ENCODE peak calls at places on chromosomes 12 and 14, in five cellular contexts. One of them, this sample, is unnamed.

GRCh38 chr12:47903927-47904646 is 707 bp downstream of the VDR start:
- DNase-seq in HepG2: no peak
- DNase-seq in HCT116: peak; percentile 29
- DNase-seq in GM12878: no peak
- DNase-seq in H1: no peak
- DNase-seq in this sample: peak; percentile 64

GRCh38 chr14:90554341-90554740 is 157.5 kb downstream of the CALM1 start:
- DNase-seq in HepG2: no peak
- DNase-seq in HCT116: no peak
- DNase-seq in GM12878: no peak
- DNase-seq in H1: no peak
- DNase-seq in this sample: no peak

GRCh38 chr12:118357327-118358007 is 15.2 kb downstream of the TAOK3 start:
- DNase-seq in HepG2: no peak
- DNase-seq in HCT116: peak; percentile 63
- DNase-seq in GM12878: peak; percentile 62
- DNase-seq in H1: no peak
- DNase-seq in this sample: peak; percentile 69

GRCh38 chr14:103630364-103631108 is 1.5 kb downstream of the KLC1 start:
- DNase-seq in HepG2: no peak
- DNase-seq in HCT116: no peak
- DNase-seq in GM12878: no peak
- DNase-seq in H1: no peak
- DNase-seq in this sample: no peak

GRCh38 chr14:35341454-35342159 is 49.4 kb downstream of the PSMA6 start:
- DNase-seq in HepG2: peak; percentile 91
- DNase-seq in HCT116: peak; percentile 45
- DNase-seq in GM12878: no peak
- DNase-seq in H1: no peak
- DNase-seq in this sample: peak; percentile 44

GRCh38 chr12:86530996-86531655 is 274.9 kb upstream of the MGAT4C start:
- DNase-seq in HepG2: no peak
- DNase-seq in HCT116: no peak
- DNase-seq in GM12878: no peak
- DNase-seq in H1: no peak
- DNase-seq in this sample: no peak

GRCh38 chr14:74545386-74545785 is 51.8 kb downstream of the ISCA2 start:
- DNase-seq in HepG2: no peak
- DNase-seq in HCT116: no peak
- DNase-seq in GM12878: no peak
- DNase-seq in H1: no peak
- DNase-seq in this sample: no peak

GRCh38 chr12:99745895-99746294 is 98.3 kb downstream of the GARIN6 start:
- DNase-seq in HepG2: no peak
- DNase-seq in HCT116: no peak
- DNase-seq in GM12878: no peak
- DNase-seq in H1: no peak
- DNase-seq in this sample: no peak

GRCh38 chr14:21308479-21309237 is 28.8 kb downstream of the RPGRIP1 start:
- DNase-seq in HepG2: peak; percentile 100
- DNase-seq in HCT116: peak; percentile 55
- DNase-seq in GM12878: peak; percentile 88
- DNase-seq in H1: peak; percentile 79
- DNase-seq in this sample: peak; percentile 93

GRCh38 chr14:95261616-95262510 is 57.8 kb downstream of the CLMN start:
- DNase-seq in HepG2: no peak
- DNase-seq in HCT116: no peak
- DNase-seq in GM12878: no peak
- DNase-seq in H1: no peak
- DNase-seq in this sample: no peak

DNA sequence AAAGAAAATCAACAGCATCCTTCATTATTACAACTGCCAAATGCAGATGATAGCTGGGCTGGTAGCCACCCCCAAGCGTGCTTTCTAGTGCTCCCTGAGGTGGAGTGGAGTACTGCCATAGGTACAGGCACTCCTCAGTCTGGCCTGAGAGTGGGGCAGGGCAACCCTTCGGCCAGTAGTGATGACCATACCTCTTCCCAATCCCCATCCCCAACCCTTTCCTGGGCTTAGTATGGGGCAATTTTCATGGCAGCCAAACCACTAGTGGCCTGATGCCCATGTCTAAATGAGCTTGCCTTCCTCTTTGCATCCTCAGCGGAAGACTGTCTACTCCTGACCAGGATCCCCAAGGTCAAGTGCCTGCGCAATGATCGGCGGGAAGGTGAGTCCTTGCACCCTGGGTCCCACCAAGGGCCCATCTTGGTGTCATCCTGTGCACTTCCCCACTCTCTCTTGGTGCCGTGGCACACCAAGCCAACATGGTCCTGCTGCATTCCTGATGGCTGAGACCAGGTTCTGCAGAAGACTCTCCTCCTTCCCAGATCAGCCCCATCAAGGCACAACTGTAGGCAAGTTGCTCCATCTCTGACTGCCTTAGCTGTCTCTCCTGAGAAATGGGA is 65.8 kb downstream of the GALNT16 start:
- DNase-seq in HepG2: no peak
- DNase-seq in HCT116: no peak
- DNase-seq in GM12878: no peak
- DNase-seq in H1: no peak
- DNase-seq in this sample: no peak
- TF ChIP-seq ZNF274 in HepG2: no peak
- TF ChIP-seq ZNF274 in HCT116: no peak
- TF ChIP-seq ZNF274 in GM12878: no peak
- TF ChIP-seq ZNF274 in H1: no peak
- TF ChIP-seq ZNF274 in this sample: no peak

DNA sequence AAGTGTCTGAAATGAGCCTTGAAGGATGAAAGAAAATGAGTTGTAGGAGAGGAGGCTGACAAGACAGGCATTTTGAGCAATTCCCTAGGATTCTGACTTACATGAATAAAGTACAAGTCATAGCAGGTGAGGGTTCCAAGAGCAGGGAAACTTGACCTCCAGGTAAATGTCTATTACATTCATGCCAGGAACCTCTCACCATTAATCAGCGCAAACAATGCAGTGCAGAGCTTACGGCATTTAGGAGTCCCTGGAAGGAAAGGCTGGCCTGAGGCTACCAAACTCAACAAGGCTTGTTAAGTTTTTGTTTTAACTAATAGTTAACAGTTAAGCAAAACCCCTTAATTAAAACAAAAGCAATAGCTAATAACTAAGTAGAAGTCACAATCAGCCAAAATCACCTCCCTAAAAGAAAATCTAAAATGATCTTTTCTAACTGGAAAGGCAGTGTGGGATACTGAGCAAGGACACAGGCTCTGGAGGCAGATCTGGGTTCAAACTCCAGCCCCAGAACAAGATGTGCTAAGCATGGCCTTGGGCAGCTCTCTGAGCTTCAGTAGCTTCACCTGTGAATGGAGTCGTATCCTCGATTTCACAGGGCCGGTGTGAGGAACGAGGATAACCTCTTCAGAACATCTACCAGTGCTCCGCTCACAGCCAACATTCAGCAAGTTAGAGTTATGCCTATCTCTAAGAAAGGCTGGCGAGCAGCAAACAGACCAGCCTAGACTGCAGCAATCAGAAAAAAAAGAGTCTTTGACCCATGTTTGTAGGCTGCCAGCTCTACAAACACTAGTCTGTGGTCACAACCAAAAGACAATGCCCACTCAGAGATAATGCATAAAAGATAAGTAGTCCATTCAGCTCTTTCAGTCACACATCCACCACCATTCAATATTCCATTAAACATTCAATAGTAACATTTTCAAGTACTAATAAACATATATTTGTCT is 16.9 kb downstream of the PPTC7 start:
- DNase-seq in HepG2: peak; percentile 78
- DNase-seq in HCT116: no peak
- DNase-seq in GM12878: no peak
- DNase-seq in H1: peak; percentile 41
- DNase-seq in this sample: no peak
- TF ChIP-seq ZNF274 in HepG2: no peak
- TF ChIP-seq ZNF274 in HCT116: no peak
- TF ChIP-seq ZNF274 in GM12878: no peak
- TF ChIP-seq ZNF274 in H1: no peak
- TF ChIP-seq ZNF274 in this sample: no peak

GRCh38 chr14:71070169-71070568 is 162.9 kb downstream of the PCNX1 start:
- DNase-seq in HepG2: no peak
- DNase-seq in HCT116: no peak
- DNase-seq in GM12878: no peak
- DNase-seq in H1: no peak
- DNase-seq in this sample: no peak
- TF ChIP-seq ZNF274 in HepG2: no peak
- TF ChIP-seq ZNF274 in HCT116: no peak
- TF ChIP-seq ZNF274 in GM12878: no peak
- TF ChIP-seq ZNF274 in H1: no peak
- TF ChIP-seq ZNF274 in this sample: no peak

DNA sequence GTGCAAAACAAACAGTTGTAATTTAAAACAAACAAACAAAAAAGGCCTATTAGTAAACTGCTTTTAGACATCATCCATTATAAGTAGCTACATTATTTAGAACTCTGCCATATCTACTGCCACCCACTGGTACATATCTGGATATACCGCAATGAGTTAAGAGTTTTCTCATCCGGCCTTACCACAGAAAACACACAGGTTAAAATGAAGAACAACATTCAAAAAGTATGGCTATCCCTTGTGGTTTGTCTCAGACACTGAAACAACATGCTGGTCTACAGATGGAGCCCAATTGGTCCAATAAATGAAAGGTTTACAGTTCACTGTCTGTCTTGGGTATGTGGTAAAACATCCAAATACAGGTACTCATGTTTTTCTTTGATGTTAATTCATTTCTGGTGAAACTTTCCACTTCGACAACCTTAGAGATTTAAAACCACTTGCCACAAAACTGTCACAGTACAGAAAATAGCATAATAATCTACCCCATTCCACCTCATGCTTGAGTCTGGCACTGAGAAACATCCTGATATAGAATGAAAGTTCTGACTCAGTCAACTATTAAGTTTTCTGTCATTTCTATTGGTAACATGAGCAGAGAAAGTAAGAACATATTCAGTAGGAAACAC is 354.3 kb downstream of the CEP128 start:
- DNase-seq in HepG2: peak; percentile 30
- DNase-seq in HCT116: peak; percentile 21
- DNase-seq in GM12878: peak; percentile 89
- DNase-seq in H1: no peak
- DNase-seq in this sample: no peak
- TF ChIP-seq ZNF274 in HepG2: no peak
- TF ChIP-seq ZNF274 in HCT116: no peak
- TF ChIP-seq ZNF274 in GM12878: no peak
- TF ChIP-seq ZNF274 in H1: no peak
- TF ChIP-seq ZNF274 in this sample: no peak

DNA sequence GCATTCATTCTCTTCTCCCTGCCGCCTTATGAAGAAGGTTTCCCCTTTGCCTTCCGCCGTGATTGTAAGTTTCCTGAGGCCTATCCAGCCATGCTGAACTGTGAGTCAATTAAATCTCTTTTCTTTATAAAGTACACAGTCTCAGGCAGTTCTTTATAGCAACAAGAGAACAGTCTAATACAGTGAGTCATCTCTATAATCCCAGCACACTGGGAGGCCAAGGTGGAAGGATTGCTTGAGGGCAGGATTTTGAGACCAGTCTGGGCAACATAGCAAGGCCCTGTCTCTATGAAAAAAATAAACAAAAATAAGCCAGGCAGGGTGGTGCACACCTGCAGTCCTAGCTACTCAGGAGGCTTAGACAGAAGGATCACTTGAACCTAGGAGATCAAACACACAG is 259.9 kb downstream of the CEP128 start:
- DNase-seq in HepG2: no peak
- DNase-seq in HCT116: no peak
- DNase-seq in GM12878: no peak
- DNase-seq in H1: no peak
- DNase-seq in this sample: no peak
- TF ChIP-seq ZNF274 in HepG2: no peak
- TF ChIP-seq ZNF274 in HCT116: no peak
- TF ChIP-seq ZNF274 in GM12878: no peak
- TF ChIP-seq ZNF274 in H1: no peak
- TF ChIP-seq ZNF274 in this sample: no peak

GRCh38 chr14:64800000-64800399 is 79.7 kb downstream of the SPTB start:
- DNase-seq in HepG2: peak; percentile 35
- DNase-seq in HCT116: peak; percentile 36
- DNase-seq in GM12878: no peak
- DNase-seq in H1: no peak
- DNase-seq in this sample: no peak
- TF ChIP-seq ZNF274 in HepG2: no peak
- TF ChIP-seq ZNF274 in HCT116: no peak
- TF ChIP-seq ZNF274 in GM12878: no peak
- TF ChIP-seq ZNF274 in H1: no peak
- TF ChIP-seq ZNF274 in this sample: no peak

GRCh38 chr14:25120261-25120660 is 70.3 kb upstream of the STXBP6 start:
- DNase-seq in HepG2: no peak
- DNase-seq in HCT116: no peak
- DNase-seq in GM12878: no peak
- DNase-seq in H1: no peak
- DNase-seq in this sample: no peak

GRCh38 chr14:25113394-25113793 is 63.4 kb upstream of the STXBP6 start:
- DNase-seq in HepG2: no peak
- DNase-seq in HCT116: no peak
- DNase-seq in GM12878: no peak
- DNase-seq in H1: no peak
- DNase-seq in this sample: no peak

GRCh38 chr14:25121342-25122129 is 71.6 kb upstream of the STXBP6 start:
- DNase-seq in HepG2: peak; percentile 34
- DNase-seq in HCT116: no peak
- DNase-seq in GM12878: no peak
- DNase-seq in H1: no peak
- DNase-seq in this sample: peak; percentile 5

GRCh38 chr14:25118671-25119070 is 68.7 kb upstream of the STXBP6 start:
- DNase-seq in HepG2: no peak
- DNase-seq in HCT116: no peak
- DNase-seq in GM12878: no peak
- DNase-seq in H1: no peak
- DNase-seq in this sample: no peak

DNA sequence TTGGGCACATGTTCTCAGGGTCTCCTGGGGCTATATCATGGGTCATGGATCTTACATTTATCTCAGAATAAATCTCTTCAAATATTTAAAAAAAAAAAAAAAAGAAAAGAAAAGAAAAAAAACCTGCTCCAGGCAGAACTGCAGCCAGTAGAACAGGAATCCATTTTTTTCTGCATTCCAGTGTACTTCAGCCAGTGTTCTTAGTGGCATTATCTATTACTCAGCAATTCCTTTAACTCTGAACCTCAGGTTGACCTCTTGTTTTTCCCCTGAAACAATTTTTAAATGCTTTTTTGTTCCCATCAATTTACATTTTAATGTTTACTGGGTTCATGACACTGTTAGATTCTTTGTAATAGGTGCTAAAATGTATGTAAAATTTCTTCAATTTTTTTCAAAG is 66.7 kb upstream of the STXBP6 start:
- DNase-seq in HepG2: no peak
- DNase-seq in HCT116: no peak
- DNase-seq in GM12878: no peak
- DNase-seq in H1: no peak
- DNase-seq in this sample: no peak
- TF ChIP-seq ZNF274 in HepG2: no peak
- TF ChIP-seq ZNF274 in HCT116: no peak
- TF ChIP-seq ZNF274 in GM12878: no peak
- TF ChIP-seq ZNF274 in H1: no peak
- TF ChIP-seq ZNF274 in this sample: no peak

This sample was measured in K562.